ENCODE peak calls at places on chromosomes 2 and 18, in seven cellular contexts. L is retina; A is glutamatergic neuron; V is H1; Q is tibial artery; W is activated CD4-positive, alpha-beta T cell treated with anti-CD3 and anti-CD28 coated beads, Interleukin-2, amount 50 U/mL, for 4 hours; H is stimulated activated CD4-positive, alpha-beta T cell treated with anti-CD3 and anti-CD28 coated beads, Interleukin-15, amount 100 ng/mL, for 24 hours. B is an unnamed sample.

GRCh38 chr2:216773072-216773471 is 77.7 kb upstream of the IGFBP5 start:
- DNase-seq in H (no peak), W (no peak), V (no peak), L (no peak), Q (no peak), A (no peak), B (no peak)

GRCh38 chr2:159695798-159696448 is 16.4 kb upstream of the MARCHF7 start:
- DNase-seq in V (no peak), W (no peak), A (no peak), L (no peak), Q (no peak), H (no peak), B (no peak)

GRCh38 chr18:14053661-14054060 is 78.6 kb downstream of the ZNF519 start:
- DNase-seq in H (no peak), W (no peak), V (no peak), A (no peak), L (no peak), Q (no peak), B (no peak)

GRCh38 chr2:232761301-232761907 is 15.0 kb downstream of the KCNJ13 start:
- DNase-seq in W (peak), A (no peak), L (no peak), V (no peak), Q (no peak), H (peak), B (peak)

GRCh38 chr2:437772-438393 is 150.0 kb upstream of the ALKAL2 start:
- DNase-seq in W (peak), A (peak), Q (no peak), L (no peak), V (peak), H (peak), B (peak)

GRCh38 chr2:27075219-27075871 is 3.1 kb upstream of the EMILIN1 start:
- DNase-seq in H (peak), V (no peak), Q (peak), W (no peak), L (no peak), A (no peak), B (peak)

GRCh38 chr18:58603365-58604067 is 25.4 kb downstream of the ALPK2 start:
- DNase-seq in L (peak), A (no peak), V (no peak), Q (no peak), W (no peak), H (no peak), B (no peak)

GRCh38 chr2:121524650-121525425 is 5.8 kb upstream of the RNU4ATAC start:
- DNase-seq in A (no peak), V (no peak), H (no peak), W (no peak), L (no peak), Q (no peak), B (no peak)

GRCh38 chr2:160209457-160209856 is 9.4 kb upstream of the ITGB6 start:
- DNase-seq in Q (no peak), V (no peak), W (no peak), L (no peak), H (no peak), A (no peak), B (no peak)

GRCh38 chr2:57759131-57759530 is 287.5 kb upstream of the VRK2 start:
- DNase-seq in L (no peak), W (no peak), V (no peak), H (no peak), A (no peak), Q (no peak), B (no peak)

GRCh38 chr2:217433522-217433921 is 569.3 kb downstream of the TNS1 start:
- DNase-seq in A (no peak), W (no peak), H (no peak), Q (no peak), V (no peak), L (peak), B (no peak)

GRCh38 chr18:31500161-31500688 is 2.2 kb downstream of the DSG2 start:
- DNase-seq in Q (no peak), V (no peak), W (no peak), H (no peak), A (no peak), L (no peak), B (no peak)

GRCh38 chr2:64622443-64623231 is 31.1 kb downstream of the SERTAD2 start:
- DNase-seq in W (no peak), A (peak), L (no peak), H (no peak), Q (no peak), V (peak), B (no peak)

GRCh38 chr2:74221091-74221490 is 22.7 kb downstream of the MTHFD2 start:
- DNase-seq in H (no peak), A (no peak), V (no peak), L (no peak), Q (no peak), W (no peak), B (no peak)

GRCh38 chr2:150156940-150157339 is 330.5 kb downstream of the RND3 start:
- DNase-seq in H (no peak), V (no peak), Q (no peak), W (no peak), A (no peak), L (no peak), B (no peak)

GRCh38 chr18:12287684-12288405 is 20.2 kb upstream of the TUBB6 start:
- DNase-seq in H (peak), L (peak), V (peak), Q (peak), W (no peak), A (peak), B (no peak)

GRCh38 chr2:81600088-81600487 is 1295.5 kb upstream of the LRRTM1 start:
- DNase-seq in L (no peak), Q (no peak), W (no peak), A (no peak), H (no peak), V (no peak), B (no peak)

GRCh38 chr2:109499549-109499948 is 114.2 kb downstream of the SEPTIN10 start:
- DNase-seq in H (no peak), Q (no peak), W (no peak), L (no peak), A (no peak), V (no peak), B (no peak)

GRCh38 chr2:200778038-200778437 is 33.7 kb upstream of the BZW1 start:
- DNase-seq in W (no peak), Q (no peak), H (no peak), V (no peak), L (no peak), A (no peak), B (no peak)

GRCh38 chr2:106143495-106144215 is 50.4 kb downstream of the UXS1 start:
- DNase-seq in H (no peak), Q (no peak), A (no peak), L (peak), W (no peak), V (no peak), B (no peak)

GRCh38 chr18:3319894-3320438 is 58.0 kb downstream of the MYL12B start:
- DNase-seq in W (no peak), A (no peak), L (no peak), V (no peak), Q (no peak), H (no peak), B (no peak)

GRCh38 chr2:7796200-7796563 is 879.0 kb downstream of the RNF144A start:
- DNase-seq in A (no peak), W (no peak), V (no peak), Q (no peak), H (no peak), L (no peak), B (no peak)

GRCh38 chr2:27903649-27904544 is 13.4 kb downstream of the BABAM2 start:
- DNase-seq in Q (no peak), H (peak), A (no peak), W (no peak), V (no peak), L (no peak), B (no peak)

GRCh38 chr2:195535911-195536522 is 121.0 kb upstream of the SLC39A10 start:
- DNase-seq in H (peak), L (no peak), W (peak), V (no peak), Q (peak), A (no peak), B (peak)

GRCh38 chr2:174024524-174025270 is 59.5 kb upstream of the SP3 start:
- DNase-seq in V (no peak), H (no peak), W (no peak), A (no peak), L (peak), Q (peak), B (no peak)

GRCh38 chr18:13235981-13236380 is 17.4 kb downstream of the LDLRAD4 start:
- DNase-seq in W (no peak), V (no peak), Q (peak), H (no peak), A (peak), L (no peak), B (no peak)

GRCh38 chr18:14945984-14946383 is 198.0 kb downstream of the ANKRD30B start:
- DNase-seq in Q (no peak), A (no peak), W (no peak), L (no peak), V (no peak), H (no peak), B (no peak)

GRCh38 chr2:147294825-147295392 is 549.9 kb upstream of the ACVR2A start:
- DNase-seq in A (no peak), V (no peak), W (no peak), L (no peak), H (no peak), Q (no peak), B (no peak)

GRCh38 chr2:165952600-165953210 is 871 bp downstream of the TTC21B start:
- DNase-seq in V (no peak), L (no peak), A (no peak), W (no peak), H (no peak), Q (no peak), B (no peak)

GRCh38 chr2:133146893-133147292 is 421.4 kb downstream of the NCKAP5 start:
- DNase-seq in L (no peak), H (no peak), A (no peak), W (no peak), V (no peak), Q (no peak), B (no peak)

GRCh38 chr2:127663566-127664064 is 11.7 kb downstream of the LIMS2 start:
- DNase-seq in Q (no peak), H (no peak), A (no peak), V (no peak), W (no peak), L (no peak), B (no peak)

GRCh38 chr2:190186238-190186637 is 123.7 kb upstream of the MSTN start:
- DNase-seq in Q (no peak), V (no peak), W (no peak), H (no peak), A (no peak), L (no peak), B (no peak)

GRCh38 chr2:220455389-220455788 is 828.0 kb downstream of the SLC4A3 start:
- DNase-seq in H (no peak), W (no peak), V (no peak), Q (no peak), L (no peak), A (no peak), B (no peak)

GRCh38 chr18:13553449-13553848 is 172.9 kb downstream of the FAM210A start:
- DNase-seq in W (no peak), A (no peak), V (no peak), Q (no peak), L (no peak), H (no peak), B (no peak)